ENCODE peak calls at places on chromosome 7, in ten cellular contexts. One of them, this sample, is unnamed.

GRCh38 chr7:73429218-73429617 is 4.4 kb upstream of the FZD9 start:
- DNase-seq in lower leg skin: no peak
- DNase-seq in AG04450: no peak
- DNase-seq in kidney epithelial cell: no peak
- DNase-seq in fibroblast of pulmonary artery: peak
- DNase-seq in psoas muscle: no peak
- DNase-seq in nephron progenitor cell: peak
- DNase-seq in osteoblast: peak
- DNase-seq in PC-3: no peak
- DNase-seq in stomach: no peak
- DNase-seq in this sample: no peak

GRCh38 chr7:72334733-72335132 is 77.4 kb downstream of the CALN1 start:
- DNase-seq in lower leg skin: no peak
- DNase-seq in AG04450: no peak
- DNase-seq in kidney epithelial cell: no peak
- DNase-seq in fibroblast of pulmonary artery: no peak
- DNase-seq in psoas muscle: no peak
- DNase-seq in nephron progenitor cell: no peak
- DNase-seq in osteoblast: peak
- DNase-seq in PC-3: no peak
- DNase-seq in stomach: no peak
- DNase-seq in this sample: no peak

GRCh38 chr7:29965030-29965429 is 24.6 kb downstream of the SCRN1 start:
- DNase-seq in lower leg skin: no peak
- DNase-seq in AG04450: no peak
- DNase-seq in kidney epithelial cell: no peak
- DNase-seq in fibroblast of pulmonary artery: no peak
- DNase-seq in psoas muscle: no peak
- DNase-seq in nephron progenitor cell: no peak
- DNase-seq in osteoblast: no peak
- DNase-seq in PC-3: no peak
- DNase-seq in stomach: no peak
- DNase-seq in this sample: no peak

GRCh38 chr7:48300301-48300700 is 129.0 kb downstream of the ABCA13 start:
- DNase-seq in lower leg skin: no peak
- DNase-seq in AG04450: no peak
- DNase-seq in kidney epithelial cell: no peak
- DNase-seq in fibroblast of pulmonary artery: no peak
- DNase-seq in psoas muscle: no peak
- DNase-seq in nephron progenitor cell: no peak
- DNase-seq in osteoblast: no peak
- DNase-seq in PC-3: no peak
- DNase-seq in stomach: no peak
- DNase-seq in this sample: no peak

GRCh38 chr7:55550010-55550409 is 22.3 kb downstream of the VOPP1 start:
- DNase-seq in lower leg skin: no peak
- DNase-seq in AG04450: no peak
- DNase-seq in kidney epithelial cell: no peak
- DNase-seq in fibroblast of pulmonary artery: no peak
- DNase-seq in psoas muscle: no peak
- DNase-seq in nephron progenitor cell: no peak
- DNase-seq in osteoblast: no peak
- DNase-seq in PC-3: peak
- DNase-seq in stomach: peak
- DNase-seq in this sample: no peak

GRCh38 chr7:46651070-46651469 is 730.0 kb upstream of the IGFBP3 start:
- DNase-seq in lower leg skin: no peak
- DNase-seq in AG04450: no peak
- DNase-seq in kidney epithelial cell: peak
- DNase-seq in fibroblast of pulmonary artery: no peak
- DNase-seq in psoas muscle: no peak
- DNase-seq in nephron progenitor cell: no peak
- DNase-seq in osteoblast: no peak
- DNase-seq in PC-3: peak
- DNase-seq in stomach: peak
- DNase-seq in this sample: no peak

GRCh38 chr7:114083714-114084113 is 164.9 kb upstream of the PPP1R3A start:
- DNase-seq in lower leg skin: no peak
- DNase-seq in AG04450: no peak
- DNase-seq in kidney epithelial cell: no peak
- DNase-seq in fibroblast of pulmonary artery: no peak
- DNase-seq in psoas muscle: no peak
- DNase-seq in nephron progenitor cell: no peak
- DNase-seq in osteoblast: no peak
- DNase-seq in PC-3: no peak
- DNase-seq in stomach: no peak
- DNase-seq in this sample: no peak

GRCh38 chr7:25949672-25950487 is 202.1 kb upstream of the NFE2L3 start:
- DNase-seq in lower leg skin: no peak
- DNase-seq in AG04450: no peak
- DNase-seq in kidney epithelial cell: no peak
- DNase-seq in fibroblast of pulmonary artery: no peak
- DNase-seq in psoas muscle: no peak
- DNase-seq in nephron progenitor cell: peak
- DNase-seq in osteoblast: peak
- DNase-seq in PC-3: no peak
- DNase-seq in stomach: peak
- DNase-seq in this sample: no peak

GRCh38 chr7:129958643-129959479 is 6.1 kb upstream of the UBE2H start:
- DNase-seq in lower leg skin: no peak
- DNase-seq in AG04450: peak
- DNase-seq in kidney epithelial cell: peak
- DNase-seq in fibroblast of pulmonary artery: peak
- DNase-seq in psoas muscle: peak
- DNase-seq in nephron progenitor cell: no peak
- DNase-seq in osteoblast: peak
- DNase-seq in PC-3: peak
- DNase-seq in stomach: peak
- DNase-seq in this sample: no peak

GRCh38 chr7:84950836-84951235 is 236.0 kb downstream of the SEMA3D start:
- DNase-seq in lower leg skin: no peak
- DNase-seq in AG04450: no peak
- DNase-seq in kidney epithelial cell: no peak
- DNase-seq in fibroblast of pulmonary artery: peak
- DNase-seq in psoas muscle: no peak
- DNase-seq in nephron progenitor cell: no peak
- DNase-seq in osteoblast: no peak
- DNase-seq in PC-3: peak
- DNase-seq in stomach: no peak
- DNase-seq in this sample: no peak

GRCh38 chr7:158804335-158804734 is 25.0 kb downstream of the ESYT2 start:
- DNase-seq in lower leg skin: no peak
- DNase-seq in AG04450: no peak
- DNase-seq in kidney epithelial cell: no peak
- DNase-seq in fibroblast of pulmonary artery: no peak
- DNase-seq in psoas muscle: no peak
- DNase-seq in nephron progenitor cell: no peak
- DNase-seq in osteoblast: no peak
- DNase-seq in PC-3: no peak
- DNase-seq in stomach: no peak
- DNase-seq in this sample: no peak

GRCh38 chr7:134372858-134373257 is 56.1 kb upstream of the SLC35B4 start:
- DNase-seq in lower leg skin: no peak
- DNase-seq in AG04450: no peak
- DNase-seq in kidney epithelial cell: no peak
- DNase-seq in fibroblast of pulmonary artery: no peak
- DNase-seq in psoas muscle: no peak
- DNase-seq in nephron progenitor cell: no peak
- DNase-seq in osteoblast: no peak
- DNase-seq in PC-3: no peak
- DNase-seq in stomach: no peak
- DNase-seq in this sample: no peak

GRCh38 chr7:101971457-101971856 is 154.0 kb downstream of the CUX1 start:
- DNase-seq in lower leg skin: no peak
- DNase-seq in AG04450: no peak
- DNase-seq in kidney epithelial cell: no peak
- DNase-seq in fibroblast of pulmonary artery: no peak
- DNase-seq in psoas muscle: no peak
- DNase-seq in nephron progenitor cell: no peak
- DNase-seq in osteoblast: no peak
- DNase-seq in PC-3: no peak
- DNase-seq in stomach: no peak
- DNase-seq in this sample: no peak

GRCh38 chr7:137606061-137606674 is 240.6 kb downstream of the DGKI start:
- DNase-seq in lower leg skin: no peak
- DNase-seq in AG04450: peak
- DNase-seq in kidney epithelial cell: peak
- DNase-seq in fibroblast of pulmonary artery: peak
- DNase-seq in psoas muscle: no peak
- DNase-seq in nephron progenitor cell: no peak
- DNase-seq in osteoblast: peak
- DNase-seq in PC-3: peak
- DNase-seq in stomach: no peak
- DNase-seq in this sample: no peak
- TF ChIP-seq CTCF in lower leg skin: no peak
- TF ChIP-seq CTCF in AG04450: peak
- TF ChIP-seq CTCF in kidney epithelial cell: peak
- TF ChIP-seq CTCF in fibroblast of pulmonary artery: peak
- TF ChIP-seq CTCF in psoas muscle: peak
- TF ChIP-seq CTCF in nephron progenitor cell: peak
- TF ChIP-seq CTCF in osteoblast: peak
- TF ChIP-seq CTCF in PC-3: peak
- TF ChIP-seq CTCF in stomach: no peak
- TF ChIP-seq CTCF in this sample: peak

GRCh38 chr7:150947761-150948680 is 30.1 kb downstream of the KCNH2 start:
- DNase-seq in lower leg skin: no peak
- DNase-seq in AG04450: no peak
- DNase-seq in kidney epithelial cell: no peak
- DNase-seq in fibroblast of pulmonary artery: no peak
- DNase-seq in psoas muscle: no peak
- DNase-seq in nephron progenitor cell: no peak
- DNase-seq in osteoblast: peak
- DNase-seq in PC-3: no peak
- DNase-seq in stomach: no peak
- DNase-seq in this sample: no peak

GRCh38 chr7:150944066-150945042 is 33.8 kb downstream of the KCNH2 start:
- DNase-seq in lower leg skin: no peak
- DNase-seq in AG04450: no peak
- DNase-seq in kidney epithelial cell: no peak
- DNase-seq in fibroblast of pulmonary artery: no peak
- DNase-seq in psoas muscle: no peak
- DNase-seq in nephron progenitor cell: no peak
- DNase-seq in osteoblast: peak
- DNase-seq in PC-3: no peak
- DNase-seq in stomach: no peak
- DNase-seq in this sample: no peak

GRCh38 chr7:150945171-150945852 is 32.8 kb downstream of the KCNH2 start:
- DNase-seq in lower leg skin: no peak
- DNase-seq in AG04450: no peak
- DNase-seq in kidney epithelial cell: no peak
- DNase-seq in fibroblast of pulmonary artery: no peak
- DNase-seq in psoas muscle: no peak
- DNase-seq in nephron progenitor cell: no peak
- DNase-seq in osteoblast: peak
- DNase-seq in PC-3: no peak
- DNase-seq in stomach: peak
- DNase-seq in this sample: no peak

GRCh38 chr7:150946826-150947750 is 31.0 kb downstream of the KCNH2 start:
- DNase-seq in lower leg skin: no peak
- DNase-seq in AG04450: no peak
- DNase-seq in kidney epithelial cell: no peak
- DNase-seq in fibroblast of pulmonary artery: no peak
- DNase-seq in psoas muscle: peak
- DNase-seq in nephron progenitor cell: no peak
- DNase-seq in osteoblast: peak
- DNase-seq in PC-3: no peak
- DNase-seq in stomach: no peak
- DNase-seq in this sample: no peak

GRCh38 chr7:150945853-150946825 is 32.0 kb downstream of the KCNH2 start:
- DNase-seq in lower leg skin: no peak
- DNase-seq in AG04450: no peak
- DNase-seq in kidney epithelial cell: no peak
- DNase-seq in fibroblast of pulmonary artery: no peak
- DNase-seq in psoas muscle: no peak
- DNase-seq in nephron progenitor cell: no peak
- DNase-seq in osteoblast: peak
- DNase-seq in PC-3: no peak
- DNase-seq in stomach: peak
- DNase-seq in this sample: no peak
- TF ChIP-seq CTCF in lower leg skin: no peak
- TF ChIP-seq CTCF in AG04450: no peak
- TF ChIP-seq CTCF in kidney epithelial cell: no peak
- TF ChIP-seq CTCF in fibroblast of pulmonary artery: no peak
- TF ChIP-seq CTCF in psoas muscle: no peak
- TF ChIP-seq CTCF in nephron progenitor cell: no peak
- TF ChIP-seq CTCF in osteoblast: no peak
- TF ChIP-seq CTCF in PC-3: no peak
- TF ChIP-seq CTCF in stomach: no peak
- TF ChIP-seq CTCF in this sample: no peak

DNA sequence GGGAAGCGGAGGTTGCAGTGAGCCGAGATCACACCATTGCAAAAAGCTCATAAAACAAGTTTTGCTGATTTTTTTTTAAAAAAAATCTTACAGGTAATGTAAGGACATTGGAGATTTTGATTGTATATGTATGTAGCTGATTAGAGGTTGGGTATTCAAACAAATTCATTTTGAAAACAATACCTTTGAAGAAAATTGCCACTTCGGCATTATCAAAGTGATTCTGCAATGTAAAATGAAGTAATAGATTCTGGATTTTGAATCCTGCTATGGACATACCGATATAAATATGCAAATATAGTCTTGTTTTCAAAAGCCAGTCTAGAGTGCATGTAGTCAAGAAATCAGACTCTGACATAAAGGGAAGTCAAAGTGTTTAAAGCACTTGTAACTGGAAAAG is 12.4 kb upstream of the IGF2BP3 start:
- DNase-seq in lower leg skin: no peak
- DNase-seq in AG04450: no peak
- DNase-seq in kidney epithelial cell: no peak
- DNase-seq in fibroblast of pulmonary artery: no peak
- DNase-seq in psoas muscle: no peak
- DNase-seq in nephron progenitor cell: no peak
- DNase-seq in osteoblast: no peak
- DNase-seq in PC-3: no peak
- DNase-seq in stomach: no peak
- DNase-seq in this sample: no peak
- TF ChIP-seq CTCF in lower leg skin: no peak
- TF ChIP-seq CTCF in AG04450: no peak
- TF ChIP-seq CTCF in kidney epithelial cell: no peak
- TF ChIP-seq CTCF in fibroblast of pulmonary artery: no peak
- TF ChIP-seq CTCF in psoas muscle: no peak
- TF ChIP-seq CTCF in nephron progenitor cell: no peak
- TF ChIP-seq CTCF in osteoblast: no peak
- TF ChIP-seq CTCF in PC-3: no peak
- TF ChIP-seq CTCF in stomach: no peak
- TF ChIP-seq CTCF in this sample: no peak

DNA sequence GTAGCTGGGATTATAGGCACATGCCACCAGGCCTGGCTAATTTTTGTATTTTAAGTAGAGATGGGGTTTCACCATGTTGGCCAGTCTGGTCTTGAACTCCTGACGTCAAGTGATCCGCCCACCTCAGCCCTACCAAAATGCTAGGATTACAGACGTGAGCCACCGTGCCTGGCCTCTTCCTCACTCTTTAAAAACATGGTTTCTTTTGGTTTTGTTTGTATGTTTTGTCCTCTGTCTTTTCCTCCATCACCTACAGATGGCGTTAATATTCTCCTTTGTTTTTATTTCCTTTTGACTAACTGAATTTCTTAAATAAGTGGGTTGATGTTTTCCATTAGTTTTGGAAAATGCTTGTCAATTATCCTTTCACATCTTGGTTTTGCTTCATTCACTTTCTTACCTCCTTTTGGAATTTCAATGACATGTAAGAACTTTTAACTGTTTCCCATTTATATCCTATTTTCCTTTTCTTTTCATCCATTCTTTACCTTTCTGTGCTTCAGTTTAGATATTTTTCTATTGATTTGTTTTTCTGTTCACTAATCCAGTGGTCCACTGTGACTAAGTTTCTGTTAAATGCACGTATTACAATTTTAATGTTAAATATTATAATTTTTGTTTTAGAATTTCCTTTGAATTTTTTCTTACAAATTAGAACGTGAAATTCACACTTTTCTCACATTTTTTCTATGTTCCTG is 104.1 kb downstream of the ZNF467 start:
- DNase-seq in lower leg skin: no peak
- DNase-seq in AG04450: no peak
- DNase-seq in kidney epithelial cell: no peak
- DNase-seq in fibroblast of pulmonary artery: peak
- DNase-seq in psoas muscle: no peak
- DNase-seq in nephron progenitor cell: no peak
- DNase-seq in osteoblast: peak
- DNase-seq in PC-3: peak
- DNase-seq in stomach: no peak
- DNase-seq in this sample: no peak
- TF ChIP-seq CTCF in lower leg skin: no peak
- TF ChIP-seq CTCF in AG04450: peak
- TF ChIP-seq CTCF in kidney epithelial cell: peak
- TF ChIP-seq CTCF in fibroblast of pulmonary artery: peak
- TF ChIP-seq CTCF in psoas muscle: peak
- TF ChIP-seq CTCF in nephron progenitor cell: peak
- TF ChIP-seq CTCF in osteoblast: peak
- TF ChIP-seq CTCF in PC-3: peak
- TF ChIP-seq CTCF in stomach: peak
- TF ChIP-seq CTCF in this sample: peak